ENCODE peak calls at places on chromosomes 3 and 15, in seven cellular contexts. T, X, I, P, J, Y and C are unnamed samples.

GRCh38 chr3:38565339-38566214 is 69.4 kb downstream of the EXOG start:
- DNase-seq in T (no peak), X (peak; percentile 19), I (no peak), P (peak; percentile 46), J (no peak), Y (no peak), C (no peak)

GRCh38 chr3:49554639-49555265 is 475 bp downstream of the BSN start:
- DNase-seq in T (no peak), X (peak; percentile 66), I (peak; percentile 59), P (no peak), J (no peak), Y (no peak), C (no peak)

GRCh38 chr3:192449036-192449435 is 278.3 kb downstream of the FGF12 start:
- DNase-seq in T (no peak), X (no peak), I (no peak), P (no peak), J (no peak), Y (no peak), C (peak; percentile 7)

GRCh38 chr3:62587579-62588031 is 214.3 kb upstream of the FEZF2 start:
- DNase-seq in T (no peak), X (no peak), I (peak; percentile 69), P (no peak), J (peak; percentile 83), Y (no peak), C (peak; percentile 84)

GRCh38 chr15:70244978-70245542 is 147.3 kb upstream of the TLE3 start:
- DNase-seq in T (no peak), X (no peak), I (no peak), P (peak; percentile 36), J (no peak), Y (no peak), C (no peak)

GRCh38 chr3:38028621-38029361 is 651 bp downstream of the PLCD1 start:
- DNase-seq in T (no peak), X (no peak), I (no peak), P (no peak), J (no peak), Y (peak; percentile 68), C (no peak)

GRCh38 chr3:158842946-158843345 is 41.1 kb downstream of the MFSD1 start:
- DNase-seq in T (no peak), X (no peak), I (no peak), P (no peak), J (no peak), Y (no peak), C (no peak)

GRCh38 chr3:40120816-40121215 is 188.7 kb upstream of the EIF1B start:
- DNase-seq in T (no peak), X (no peak), I (peak; percentile 21), P (no peak), J (peak; percentile 45), Y (no peak), C (peak; percentile 59)

GRCh38 chr15:98823012-98823458 is 174.7 kb downstream of the IGF1R start:
- DNase-seq in T (peak; percentile 75), X (no peak), I (peak; percentile 78), P (no peak), J (peak; percentile 46), Y (no peak), C (peak; percentile 93)

GRCh38 chr3:177111541-177111949 is 85.7 kb downstream of the TBL1XR1 start:
- DNase-seq in T (no peak), X (no peak), I (peak; percentile 63), P (no peak), J (no peak), Y (no peak), C (peak; percentile 51)

GRCh38 chr3:182369861-182370260 is 423.4 kb upstream of the ATP11B start:
- DNase-seq in T (no peak), X (no peak), I (peak; percentile 22), P (no peak), J (no peak), Y (no peak), C (no peak)
- TF ChIP-seq CTCF in T (no peak), X (no peak), I (no peak), P (no peak), J (no peak), Y (no peak), C (no peak)

GRCh38 chr3:184602406-184603155 is 41.0 kb downstream of the EPHB3 start:
- DNase-seq in T (no peak), X (no peak), I (peak; percentile 11), P (peak; percentile 70), J (peak; percentile 54), Y (peak; percentile 76), C (no peak)
- H3K27me3 ChIP-seq in T (peaks cover 69% of the 10 kb centered on the region), X (peaks cover 42% of the 10 kb centered on the region), I (peaks cover 35% of the 10 kb centered on the region), P (peaks cover 50% of the 10 kb centered on the region), J (no peaks in the 10 kb centered on the region), Y (no peaks in the 10 kb centered on the region), C (peaks cover 17% of the 10 kb centered on the region)

GRCh38 chr15:96345560-96346389 is 15.3 kb downstream of the NR2F2 start:
- DNase-seq in T (no peak), X (no peak), I (peak; percentile 38), P (peak; percentile 89), J (peak; percentile 85), Y (peak; percentile 89), C (no peak)
- TF ChIP-seq CTCF in T (peak; percentile 41), X (peak; percentile 61), I (peak; percentile 55), P (peak; percentile 59), J (peak; percentile 57), Y (peak; percentile 64), C (peak; percentile 31)

GRCh38 chr15:48408337-48408736 is 77.1 kb downstream of the DUT start:
- DNase-seq in T (no peak), X (no peak), I (no peak), P (no peak), J (no peak), Y (no peak), C (no peak)
- H3K27me3 ChIP-seq in T (no peaks in the 10 kb centered on the region), X (no peaks in the 10 kb centered on the region), I (no peaks in the 10 kb centered on the region), P (no peaks in the 10 kb centered on the region), J (no peaks in the 10 kb centered on the region), Y (no peaks in the 10 kb centered on the region), C (peaks cover 1% of the 10 kb centered on the region)